ENCODE peak calls at places on chromosomes 7 and 10, in nine cellular contexts. G, A, Q, X, S, R, O, C and H are unnamed samples.

GRCh38 chr7:22361795-22362194 is 4.8 kb upstream of the RAPGEF5 start:
- DNase-seq in G (peak), A (no peak), Q (no peak), X (peak), S (no peak), R (no peak), O (peak), C (no peak), H (no peak)

GRCh38 chr7:54333952-54334351 is 208.2 kb upstream of the VSTM2A start:
- DNase-seq in G (no peak), A (no peak), Q (no peak), X (no peak), S (no peak), R (no peak), O (no peak), C (no peak), H (no peak)

GRCh38 chr10:63553473-63553872 is 32.3 kb downstream of the REEP3 start:
- DNase-seq in G (no peak), A (no peak), Q (no peak), X (no peak), S (no peak), R (no peak), O (no peak), C (no peak), H (no peak)

GRCh38 chr7:149854611-149855367 is 16.6 kb downstream of the ZNF862 start:
- DNase-seq in G (peak), A (no peak), Q (no peak), X (peak), S (peak), R (no peak), O (peak), C (peak), H (peak)

GRCh38 chr7:100430450-100431285 is 1.0 kb downstream of the MEPCE start:
- DNase-seq in G (peak), A (no peak), Q (no peak), X (no peak), S (no peak), R (no peak), O (no peak), C (peak), H (peak)

GRCh38 chr10:111648046-111648445 is 535.5 kb downstream of the GPAM start:
- DNase-seq in G (no peak), A (no peak), Q (no peak), X (no peak), S (no peak), R (no peak), O (no peak), C (no peak), H (no peak)

GRCh38 chr10:131655101-131655849 is 245.5 kb upstream of the PPP2R2D start:
- DNase-seq in G (peak), A (no peak), Q (no peak), X (peak), S (no peak), R (no peak), O (peak), C (no peak), H (no peak)

GRCh38 chr7:138746073-138746472 is 44.9 kb upstream of the SVOPL start:
- DNase-seq in G (no peak), A (no peak), Q (no peak), X (no peak), S (no peak), R (no peak), O (no peak), C (no peak), H (no peak)

GRCh38 chr10:79068203-79068561 is 584 bp upstream of the ZMIZ1 start:
- DNase-seq in G (no peak), A (no peak), Q (no peak), X (no peak), S (no peak), R (no peak), O (no peak), C (no peak), H (no peak)

GRCh38 chr10:77784856-77785255 is 141.7 kb downstream of the DLG5 start:
- DNase-seq in G (no peak), A (no peak), Q (no peak), X (no peak), S (peak), R (no peak), O (no peak), C (no peak), H (no peak)

GRCh38 chr7:136245327-136246004 is 268.3 kb upstream of the MTPN start:
- DNase-seq in G (no peak), A (no peak), Q (no peak), X (no peak), S (no peak), R (no peak), O (no peak), C (no peak), H (no peak)

GRCh38 chr7:14851610-14852009 is 50.9 kb downstream of the DGKB start:
- DNase-seq in G (no peak), A (no peak), Q (no peak), X (no peak), S (no peak), R (no peak), O (no peak), C (no peak), H (no peak)

GRCh38 chr7:38374507-38374906 is 101.1 kb upstream of the TARP start:
- DNase-seq in G (no peak), A (no peak), Q (no peak), X (no peak), S (peak), R (peak), O (peak), C (no peak), H (no peak)

GRCh38 chr10:58385784-58386112 is 538 bp downstream of the TFAM start:
- DNase-seq in G (peak), A (no peak), Q (peak), X (no peak), S (no peak), R (no peak), O (peak), C (no peak), H (no peak)

GRCh38 chr10:33484787-33485186 is 150.3 kb upstream of the NRP1 start:
- DNase-seq in G (no peak), A (no peak), Q (peak), X (no peak), S (no peak), R (no peak), O (no peak), C (no peak), H (no peak)

GRCh38 chr7:122337011-122337410 is 32.5 kb upstream of the FEZF1 start:
- DNase-seq in G (no peak), A (no peak), Q (no peak), X (no peak), S (no peak), R (no peak), O (no peak), C (no peak), H (no peak)

GRCh38 chr7:7761974-7762769 is 43.8 kb upstream of the RPA3 start:
- DNase-seq in G (no peak), A (no peak), Q (peak), X (no peak), S (no peak), R (peak), O (no peak), C (no peak), H (no peak)

GRCh38 chr7:91082854-91083495 is 181.3 kb upstream of the FZD1 start:
- DNase-seq in G (no peak), A (no peak), Q (peak), X (no peak), S (peak), R (no peak), O (peak), C (no peak), H (no peak)

GRCh38 chr7:45259966-45260646 is 102.5 kb downstream of the RAMP3 start:
- DNase-seq in G (peak), A (peak), Q (peak), X (peak), S (no peak), R (peak), O (peak), C (peak), H (peak)

GRCh38 chr7:30168800-30169584 is 34.2 kb downstream of the MTURN start:
- DNase-seq in G (no peak), A (peak), Q (no peak), X (no peak), S (no peak), R (no peak), O (no peak), C (no peak), H (no peak)

GRCh38 chr7:157476654-157477549 is 140.1 kb downstream of the DNAJB6 start:
- DNase-seq in G (no peak), A (no peak), Q (no peak), X (no peak), S (no peak), R (no peak), O (no peak), C (no peak), H (no peak)

GRCh38 chr7:130063036-130063435 is 7.3 kb upstream of the KLHDC10 start:
- DNase-seq in G (peak), A (peak), Q (peak), X (no peak), S (no peak), R (peak), O (peak), C (peak), H (no peak)

GRCh38 chr7:112869111-112869774 is 79.0 kb upstream of the TMEM168 start:
- DNase-seq in G (no peak), A (peak), Q (peak), X (no peak), S (peak), R (peak), O (peak), C (no peak), H (no peak)